ENCODE peak calls at places on chromosomes 2 and 18, in seven cellular contexts. T is stomach, B is PC-9, E is cardiac fibroblast, Y is thoracic aorta, H is astrocyte, P is uterus. G is an unnamed sample.

GRCh38 chr2:176140520-176141317 is 10.6 kb upstream of the HOXD4 start:
- DNase-seq in E (peak; percentile 66), H (no peak), B (no peak), Y (no peak), T (peak; percentile 56), P (peak; percentile 81), G (peak; percentile 36)

GRCh38 chr2:67268806-67269205 is 128.3 kb upstream of the ETAA1 start:
- DNase-seq in T (no peak), H (peak; percentile 68), Y (no peak), B (no peak), P (no peak), E (no peak), G (no peak)

GRCh38 chr18:48946329-48946835 is 4.4 kb downstream of the SMAD7 start:
- DNase-seq in H (peak; percentile 89), T (peak; percentile 69), E (no peak), B (peak; percentile 90), Y (no peak), P (no peak), G (no peak)

GRCh38 chr18:5285326-5285725 is 10.2 kb downstream of the ZBTB14 start:
- DNase-seq in E (no peak), H (no peak), B (no peak), P (no peak), T (no peak), Y (no peak), G (no peak)

GRCh38 chr2:14143435-14143834 is 489.1 kb upstream of the LRATD1 start:
- DNase-seq in P (no peak), T (no peak), H (no peak), Y (no peak), E (no peak), B (no peak), G (no peak)

GRCh38 chr18:22637787-22638186 is 220.1 kb upstream of the CTAGE1 start:
- DNase-seq in B (no peak), T (no peak), Y (no peak), P (no peak), H (peak; percentile 93), E (peak; percentile 80), G (no peak)

GRCh38 chr2:112920923-112921532 is 10.1 kb downstream of the IL37 start:
- DNase-seq in T (no peak), Y (no peak), H (peak; percentile 20), E (no peak), P (no peak), B (peak; percentile 73), G (no peak)

GRCh38 chr2:45888167-45888566 is 236.7 kb downstream of the PRKCE start:
- DNase-seq in H (peak; percentile 32), Y (no peak), E (peak; percentile 82), B (peak; percentile 67), T (no peak), P (no peak), G (no peak)

GRCh38 chr2:133097666-133098065 is 427.7 kb upstream of the LYPD1 start:
- DNase-seq in Y (no peak), P (no peak), B (no peak), T (no peak), E (no peak), H (peak; percentile 15), G (no peak)

GRCh38 chr2:201118957-201119848 is 3.2 kb downstream of the CFLAR start:
- DNase-seq in Y (no peak), B (peak; percentile 60), T (no peak), E (peak; percentile 60), H (peak; percentile 63), P (no peak), G (no peak)

GRCh38 chr2:120938132-120938771 is 202.6 kb downstream of the GLI2 start:
- DNase-seq in B (no peak), P (no peak), H (no peak), T (no peak), Y (no peak), E (no peak), G (no peak)

DNA sequence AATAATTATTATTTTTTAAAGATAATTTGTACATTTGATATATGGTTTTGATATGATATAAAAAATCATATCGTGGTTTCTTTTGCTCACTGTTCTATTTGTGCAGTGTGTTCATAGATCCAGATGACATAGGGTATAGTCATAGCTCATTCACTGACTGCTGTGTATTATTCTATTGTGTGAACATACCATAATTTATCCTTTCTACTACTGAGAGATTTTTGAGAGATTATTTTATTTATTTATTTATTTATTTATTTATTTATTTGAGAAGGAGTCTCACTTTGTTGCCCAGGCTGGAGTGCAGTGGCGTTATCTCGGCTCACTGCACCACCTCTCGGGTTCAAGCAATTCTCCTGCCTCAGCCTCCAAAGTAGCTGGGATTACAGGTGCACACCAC is 39.0 kb downstream of the FER1L5 start:
- DNase-seq in Y (no peak), B (no peak), P (no peak), T (no peak), E (no peak), H (no peak), G (no peak)
- TF ChIP-seq CTCF in Y (no peak), B (no peak), P (no peak), T (no peak), E (no peak), H (no peak), G (no peak)

DNA sequence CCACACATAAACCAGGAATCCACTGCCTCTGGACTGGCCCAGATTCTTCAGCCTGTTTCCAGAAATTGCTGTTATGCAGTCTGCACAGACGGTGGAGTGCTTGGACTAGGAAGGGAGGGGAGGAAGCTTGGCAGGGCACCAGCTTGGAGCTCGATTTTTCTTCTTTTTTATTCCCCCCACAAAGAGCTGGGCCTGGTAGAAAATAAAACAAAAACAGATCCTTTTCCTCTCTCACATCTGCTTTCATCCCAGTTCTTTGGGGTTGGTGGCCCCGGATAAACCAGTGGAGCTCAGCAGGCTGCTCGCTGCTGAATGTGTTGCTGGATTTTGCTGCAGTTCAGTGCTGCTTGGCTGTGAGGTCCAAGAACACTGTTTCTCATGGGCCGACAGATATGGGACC is 16.0 kb downstream of the LRRTM1 start:
- DNase-seq in B (no peak), Y (no peak), T (no peak), H (no peak), E (peak; percentile 8), P (no peak), G (no peak)
- TF ChIP-seq CTCF in B (no peak), Y (no peak), T (no peak), H (no peak), E (no peak), P (no peak), G (no peak)

DNA sequence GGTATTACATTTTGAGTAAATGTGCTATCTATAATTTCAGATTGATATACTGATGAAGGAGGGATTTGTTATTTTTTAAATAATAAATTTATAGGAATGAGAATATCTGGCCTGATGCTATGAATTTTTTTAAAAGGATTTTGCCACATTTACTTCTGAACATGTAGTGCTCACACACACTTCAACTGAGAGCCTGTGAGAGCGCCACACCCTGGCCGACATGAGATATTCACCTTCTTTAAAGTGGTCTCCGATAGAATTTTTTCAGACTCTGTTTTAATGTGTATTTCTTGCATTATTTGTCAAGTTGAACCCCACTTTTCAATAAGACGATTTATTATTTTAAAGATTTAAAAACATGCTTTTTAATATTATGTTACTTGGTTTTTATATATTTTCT is 813.3 kb downstream of the DCC start:
- DNase-seq in H (no peak), T (no peak), P (no peak), B (no peak), Y (no peak), E (peak; percentile 1), G (no peak)
- TF ChIP-seq CTCF in H (peak; percentile 31), T (no peak), P (no peak), B (peak; percentile 43), Y (no peak), E (no peak), G (no peak)

DNA sequence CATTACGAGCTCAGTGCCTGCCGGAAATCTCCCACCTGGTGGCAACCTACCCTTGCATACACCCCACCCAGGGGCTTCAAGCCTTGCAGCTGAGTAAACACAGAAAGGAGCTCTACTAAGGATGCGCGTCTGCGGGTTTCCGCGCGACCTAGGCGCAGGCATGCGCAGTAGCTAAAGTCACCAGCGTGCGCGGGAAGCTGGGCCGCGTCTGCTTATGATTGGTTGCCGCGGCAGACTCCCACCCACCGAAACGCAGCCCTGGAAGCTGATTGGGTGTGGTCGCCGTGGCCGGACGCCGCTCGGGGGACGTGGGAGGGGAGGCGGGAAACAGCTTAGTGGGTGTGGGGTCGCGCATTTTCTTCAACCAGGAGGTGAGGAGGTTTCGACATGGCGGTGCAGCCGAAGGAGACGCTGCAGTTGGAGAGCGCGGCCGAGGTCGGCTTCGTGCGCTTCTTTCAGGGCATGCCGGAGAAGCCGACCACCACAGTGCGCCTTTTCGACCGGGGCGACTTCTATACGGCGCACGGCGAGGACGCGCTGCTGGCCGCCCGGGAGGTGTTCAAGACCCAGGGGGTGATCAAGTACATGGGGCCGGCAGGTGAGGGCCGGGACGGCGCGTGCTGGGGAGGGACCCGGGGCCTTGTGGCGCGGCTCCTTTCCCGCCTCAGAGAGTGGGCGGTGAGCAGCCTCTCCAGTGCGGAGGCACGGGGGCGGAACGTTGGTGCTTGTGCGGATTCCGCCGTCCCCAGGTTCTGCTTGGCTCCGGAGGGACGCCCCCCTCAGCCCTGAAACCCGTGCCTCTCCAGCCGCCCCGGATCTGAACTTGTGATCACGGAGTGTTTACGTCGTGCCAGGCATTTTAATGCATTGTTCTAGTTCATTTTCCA is at the start of gene MSH2:
- DNase-seq in T (peak; percentile 91), P (peak; percentile 87), H (peak; percentile 81), E (peak; percentile 92), Y (peak; percentile 49), B (peak; percentile 86), G (peak; percentile 85)
- TF ChIP-seq CTCF in T (no peak), P (no peak), H (no peak), E (no peak), Y (no peak), B (no peak), G (no peak)

GRCh38 chr2:40488101-40488598 is 36.3 kb upstream of the SLC8A1 start:
- DNase-seq in H (no peak), T (no peak), E (peak; percentile 75), Y (no peak), B (no peak), P (peak; percentile 17), G (no peak)
- TF ChIP-seq CTCF in H (peak; percentile 54), T (peak; percentile 9), E (peak; percentile 54), Y (peak; percentile 60), B (peak; percentile 81), P (peak; percentile 61), G (no peak)

GRCh38 chr2:80122675-80123074 is 181.9 kb downstream of the LRRTM1 start:
- DNase-seq in H (no peak), T (no peak), E (no peak), Y (no peak), B (no peak), P (no peak), G (no peak)

GRCh38 chr2:80126596-80127189 is 177.9 kb downstream of the LRRTM1 start:
- DNase-seq in H (peak; percentile 33), Y (no peak), T (no peak), B (no peak), E (peak; percentile 33), P (no peak), G (no peak)

GRCh38 chr2:80117401-80117800 is 187.2 kb downstream of the LRRTM1 start:
- DNase-seq in B (no peak), E (no peak), P (no peak), T (no peak), Y (no peak), H (no peak), G (no peak)

DNA sequence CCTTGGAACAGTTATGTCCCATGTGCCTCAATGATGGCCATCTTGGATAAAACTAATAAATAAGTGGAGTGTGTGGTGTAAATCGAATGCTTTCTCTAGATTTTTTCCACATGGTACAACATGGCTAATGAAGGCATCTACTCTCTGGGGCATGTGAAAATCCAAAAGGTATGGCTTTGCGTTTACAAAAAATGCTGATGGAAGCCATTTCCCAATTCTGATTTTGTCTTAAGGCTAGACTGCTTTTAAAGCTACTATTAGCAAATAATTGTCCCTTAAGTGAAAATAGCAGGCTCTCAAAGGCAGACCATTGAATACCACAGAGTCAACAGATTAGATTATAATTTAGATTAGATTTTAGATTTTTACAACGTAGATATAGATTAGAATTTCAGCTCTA is 183.7 kb downstream of the LRRTM1 start:
- DNase-seq in T (no peak), P (no peak), Y (no peak), H (no peak), E (no peak), B (no peak), G (no peak)
- TF ChIP-seq CTCF in T (no peak), P (no peak), Y (no peak), H (no peak), E (no peak), B (no peak), G (no peak)

G was measured in natural killer cell.